ENCODE peak calls at places on chromosomes 5 and 9, in eight cellular contexts. A is left colon, Q is nephron progenitor cell, Y is HepG2, S is EL, K is B cell, N is pancreas, R is AG09309. Z is an unnamed sample.

GRCh38 chr9:97388721-97389238 is 23.1 kb upstream of the TDRD7 start:
- DNase-seq in A (no peak), Q (no peak), Y (no peak), S (peak), K (peak), N (no peak), R (no peak), Z (no peak)

GRCh38 chr5:172102913-172103629 is 85.0 kb downstream of the STK10 start:
- DNase-seq in A (peak), Q (peak), Y (no peak), S (peak), K (no peak), N (no peak), R (peak), Z (no peak)

GRCh38 chr5:64827703-64828102 is 59.0 kb downstream of the CWC27 start:
- DNase-seq in A (no peak), Q (no peak), Y (no peak), S (no peak), K (no peak), N (no peak), R (no peak), Z (no peak)

GRCh38 chr9:32989651-32990050 is 11.8 kb downstream of the APTX start:
- DNase-seq in A (no peak), Q (no peak), Y (no peak), S (no peak), K (no peak), N (no peak), R (no peak), Z (no peak)

GRCh38 chr5:133801955-133802751 is 166.3 kb downstream of the C5orf15 start:
- DNase-seq in A (no peak), Q (peak), Y (no peak), S (peak), K (no peak), N (no peak), R (no peak), Z (peak)

GRCh38 chr5:100826133-100826532 is 76.9 kb downstream of the ST8SIA4 start:
- DNase-seq in A (no peak), Q (no peak), Y (no peak), S (no peak), K (no peak), N (no peak), R (no peak), Z (no peak)

GRCh38 chr5:113119271-113119924 is 142.8 kb downstream of the DCP2 start:
- DNase-seq in A (peak), Q (peak), Y (no peak), S (no peak), K (no peak), N (no peak), R (no peak), Z (no peak)

GRCh38 chr5:82352146-82352791 is 74.1 kb upstream of the RPS23 start:
- DNase-seq in A (no peak), Q (no peak), Y (no peak), S (peak), K (no peak), N (no peak), R (no peak), Z (no peak)

GRCh38 chr5:179378116-179378440 is 32.8 kb upstream of the ADAMTS2 start:
- DNase-seq in A (no peak), Q (no peak), Y (no peak), S (no peak), K (no peak), N (no peak), R (no peak), Z (peak)

GRCh38 chr9:27333241-27334052 is 36.5 kb upstream of the EQTN start:
- DNase-seq in A (peak), Q (peak), Y (peak), S (peak), K (peak), N (no peak), R (peak), Z (peak)

GRCh38 chr5:124103671-124104070 is 591.7 kb downstream of the CSNK1G3 start:
- DNase-seq in A (no peak), Q (no peak), Y (no peak), S (peak), K (no peak), N (no peak), R (no peak), Z (no peak)

GRCh38 chr9:89668216-89668867 is 63.5 kb downstream of the GADD45G start:
- DNase-seq in A (no peak), Q (no peak), Y (no peak), S (no peak), K (no peak), N (no peak), R (no peak), Z (no peak)

GRCh38 chr5:57117601-57118000 is 56.3 kb upstream of the GPBP1 start:
- DNase-seq in A (no peak), Q (no peak), Y (no peak), S (peak), K (no peak), N (no peak), R (no peak), Z (no peak)

GRCh38 chr5:153513171-153513570 is 22.7 kb downstream of the GRIA1 start:
- DNase-seq in A (no peak), Q (no peak), Y (no peak), S (peak), K (no peak), N (no peak), R (no peak), Z (no peak)

GRCh38 chr9:110578896-110579752 is at the start of gene SVEP1:
- DNase-seq in A (peak), Q (peak), Y (no peak), S (peak), K (no peak), N (peak), R (no peak), Z (peak)

GRCh38 chr9:37967272-37967581 is 63.3 kb upstream of the SLC25A51 start:
- DNase-seq in A (no peak), Q (no peak), Y (no peak), S (no peak), K (no peak), N (no peak), R (no peak), Z (no peak)

GRCh38 chr5:121969660-121970295 is 8.0 kb downstream of the SRFBP1 start:
- DNase-seq in A (no peak), Q (no peak), Y (no peak), S (peak), K (no peak), N (no peak), R (no peak), Z (no peak)

GRCh38 chr5:172374783-172375182 is 79.5 kb downstream of the SH3PXD2B start:
- DNase-seq in A (no peak), Q (no peak), Y (no peak), S (no peak), K (no peak), N (no peak), R (no peak), Z (no peak)

GRCh38 chr5:15885156-15885555 is 294.4 kb downstream of the MARCHF11 start:
- DNase-seq in A (no peak), Q (no peak), Y (no peak), S (peak), K (no peak), N (no peak), R (peak), Z (no peak)